ENCODE peak calls at places on chromosomes 16 and 17, in five cellular contexts. R is endothelial cell of umbilical vein, C is neural progenitor cell, J is IMR-90, O is HCT116. Q is an unnamed sample.

GRCh38 chr17:32502710-32503109 is 15.9 kb downstream of the CDK5R1 start:
- DNase-seq in R (no peak), C (no peak), J (no peak), O (no peak), Q (no peak)

GRCh38 chr16:1299012-1299867 is 10.2 kb upstream of the UBE2I start:
- DNase-seq in R (no peak), C (no peak), J (no peak), O (no peak), Q (no peak)

GRCh38 chr17:76437467-76438402 is 15.2 kb downstream of the UBE2O start:
- DNase-seq in R (no peak), C (no peak), J (no peak), O (no peak), Q (no peak)

GRCh38 chr17:82153295-82153691 is 55.3 kb upstream of the FASN start:
- DNase-seq in R (no peak), C (no peak), J (no peak), O (no peak), Q (no peak)

GRCh38 chr16:89172171-89172900 is 788 bp downstream of the CDH15 start:
- DNase-seq in R (no peak), C (no peak), J (no peak), O (no peak), Q (no peak)

GRCh38 chr17:82064433-82065192 is 991 bp downstream of the DUS1L start:
- DNase-seq in R (no peak), C (no peak), J (no peak), O (no peak), Q (no peak)

GRCh38 chr16:13866073-13866472 is 53.9 kb upstream of the ERCC4 start:
- DNase-seq in R (peak), C (peak), J (peak), O (peak), Q (peak)

GRCh38 chr17:44801880-44802279 is 28.2 kb downstream of the GJC1 start:
- DNase-seq in R (no peak), C (no peak), J (no peak), O (no peak), Q (no peak)

GRCh38 chr16:79776243-79776884 is 175.8 kb upstream of the MAF start:
- DNase-seq in R (no peak), C (peak), J (no peak), O (no peak), Q (peak)

GRCh38 chr16:46658925-46659324 is 30.1 kb downstream of the VPS35 start:
- DNase-seq in R (no peak), C (no peak), J (no peak), O (no peak), Q (no peak)

GRCh38 chr17:58277107-58277506 is 3.6 kb downstream of the MPO start:
- DNase-seq in R (no peak), C (peak), J (peak), O (peak), Q (no peak)

GRCh38 chr16:81551141-81551808 is 106.7 kb downstream of the CMIP start:
- DNase-seq in R (peak), C (no peak), J (peak), O (no peak), Q (peak)
- H3K4me2 ChIP-seq in R (peak), C (no peak), J (no peak), O (peak), Q (peak)

DNA sequence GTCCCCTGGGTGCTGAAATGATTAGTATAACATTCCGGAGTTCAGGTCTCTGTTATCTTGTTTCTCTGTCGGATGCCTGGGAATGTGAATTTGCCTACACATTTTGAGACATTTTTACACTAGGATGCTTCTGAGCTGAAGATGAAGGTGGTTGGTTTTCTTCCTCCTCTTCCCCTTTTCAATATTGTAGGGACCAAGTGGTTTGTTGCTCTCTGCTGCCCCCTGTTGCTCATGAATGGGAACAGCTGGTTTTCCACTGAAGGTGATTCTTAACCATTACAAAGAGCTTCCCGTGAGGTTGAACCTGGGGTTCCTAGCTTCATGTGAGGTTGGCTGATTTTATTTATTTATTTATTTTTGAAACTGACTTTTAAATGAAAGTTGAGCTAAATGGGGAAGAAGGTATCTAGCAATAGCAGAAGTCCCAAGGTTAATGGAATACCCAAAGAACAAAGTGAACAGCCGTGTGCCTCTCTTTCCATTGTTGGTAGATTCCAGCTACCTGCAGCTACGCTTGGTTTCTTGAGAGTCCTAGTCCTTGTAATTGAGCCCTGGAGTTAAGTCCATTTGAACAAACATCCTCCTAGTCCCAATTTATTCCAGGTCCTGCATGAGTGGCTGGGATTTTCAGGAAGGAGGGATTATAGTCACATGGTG is 983.9 kb upstream of the EEF2KMT start:
- DNase-seq in R (no peak), C (peak), J (no peak), O (no peak), Q (peak)
- TF ChIP-seq CTCF in R (no peak), C (peak), J (peak), O (peak), Q (peak)

DNA sequence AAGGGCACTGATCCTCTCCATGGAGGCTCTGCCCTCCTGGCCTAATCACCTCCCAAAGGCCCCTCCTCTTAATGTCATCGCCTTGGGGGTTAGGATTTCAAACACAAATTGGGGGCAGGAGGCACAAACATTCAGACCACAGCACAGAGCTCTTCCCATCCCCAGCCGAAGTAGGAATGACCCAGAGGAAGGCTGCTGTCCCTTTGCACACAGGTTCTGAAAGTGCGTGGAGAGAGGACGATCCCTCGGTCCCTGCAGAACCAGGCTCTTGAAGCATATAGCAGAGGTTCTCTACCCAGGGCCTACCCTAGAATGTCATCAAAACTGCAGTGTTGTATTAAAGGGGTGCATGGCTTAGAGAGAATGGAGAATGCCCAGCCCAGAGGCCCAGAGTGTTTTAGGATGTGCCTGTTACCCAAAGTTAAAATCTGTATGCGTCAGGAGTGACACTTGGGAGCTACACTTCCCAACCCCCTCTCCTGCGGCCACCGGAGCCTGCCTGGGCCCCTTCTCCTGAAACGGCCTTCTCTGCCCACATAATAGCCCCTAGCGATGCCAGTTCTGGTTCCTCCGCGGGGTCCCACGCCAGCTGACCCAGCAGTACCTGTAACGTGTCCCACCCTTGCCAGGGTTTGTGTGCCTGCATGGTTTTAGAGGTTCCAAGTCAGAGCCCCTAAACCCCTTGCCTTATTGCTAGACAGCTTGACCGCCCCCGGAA is 159.5 kb upstream of the CACNG5 start:
- DNase-seq in R (no peak), C (no peak), J (no peak), O (no peak), Q (no peak)
- H3K9ac ChIP-seq in R (no peak), C (no peak), J (no peak), O (no peak), Q (no peak)

DNA sequence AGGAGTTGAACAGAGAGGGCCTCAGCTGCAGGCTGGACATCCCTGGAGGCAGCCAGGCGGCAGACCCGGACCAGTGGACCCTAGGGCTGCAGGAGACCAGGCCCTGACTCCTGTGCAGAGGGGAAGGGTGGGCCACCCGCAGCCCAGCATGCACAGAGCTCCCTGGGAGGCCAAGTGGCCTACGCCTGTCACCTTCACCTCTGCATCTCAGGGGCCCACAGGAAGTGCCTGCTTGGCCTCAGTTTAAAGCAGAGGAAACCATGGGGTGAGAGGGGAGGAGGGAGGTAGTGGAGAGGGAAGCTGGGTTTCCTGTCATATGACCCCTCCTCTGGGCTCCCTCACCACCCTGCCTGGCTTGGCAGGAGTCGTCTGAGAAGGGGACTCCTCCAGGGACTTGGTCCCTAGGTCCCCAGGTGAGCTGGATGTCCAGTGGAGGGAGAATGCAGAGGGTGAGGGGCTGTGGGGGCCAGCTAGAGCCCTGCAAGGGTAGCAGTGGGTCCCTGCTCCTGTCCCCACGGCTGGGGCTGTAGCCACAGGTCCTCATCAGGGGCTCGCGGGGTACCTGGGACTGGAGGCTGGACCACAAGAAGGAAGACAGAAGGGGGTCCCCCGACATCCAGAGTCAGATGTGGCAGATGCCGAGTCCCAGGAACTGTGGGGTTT is at the start of gene TMC8:
- DNase-seq in R (no peak), C (no peak), J (no peak), O (no peak), Q (no peak)
- H3K4me2 ChIP-seq in R (no peak), C (peak), J (no peak), O (peak), Q (no peak)

DNA sequence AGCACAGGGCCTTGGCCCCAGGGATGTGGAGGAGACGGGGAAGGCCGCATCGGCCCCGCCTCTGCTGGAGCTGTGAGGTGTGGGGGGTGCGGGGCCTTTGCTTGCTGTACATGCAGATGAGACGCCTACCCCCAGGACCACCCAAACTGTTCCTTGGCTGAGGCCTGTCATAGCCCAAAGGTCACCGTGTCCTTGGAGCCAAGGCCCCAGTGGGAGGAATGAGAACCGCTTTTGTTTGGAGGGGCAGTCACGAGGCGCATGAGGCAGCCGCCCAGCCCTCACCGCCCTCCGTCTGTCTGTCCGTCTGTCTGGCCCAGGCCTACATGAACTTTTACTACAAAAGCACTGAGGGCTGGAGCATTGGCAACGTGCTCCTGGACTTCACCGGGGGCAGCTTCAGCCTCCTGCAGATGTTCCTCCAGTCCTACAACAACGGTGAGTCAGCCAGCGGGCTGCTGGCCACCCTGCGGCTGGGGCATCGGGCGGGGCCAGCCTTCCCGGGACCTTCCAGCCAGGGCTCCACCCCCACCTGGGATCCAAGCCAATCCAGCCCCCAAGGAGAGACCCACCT is 8.8 kb downstream of the TAX1BP3 start:
- DNase-seq in R (no peak), C (no peak), J (peak), O (no peak), Q (peak)
- TF ChIP-seq CTCF in R (no peak), C (no peak), J (no peak), O (no peak), Q (peak)